ENCODE peak calls at places on chromosomes 5 and 9, in six cellular contexts. R is MCF 10A, J is GM13976, G is SK-MEL-5, V is amygdala, B is GM04504. E is an unnamed sample.

GRCh38 chr5:55997742-55998351 is 3.1 kb upstream of the IL6ST start:
- DNase-seq in R (peak; percentile 56), J (no peak), G (no peak), V (no peak), B (no peak), E (no peak)

GRCh38 chr5:133225671-133226152 is 173.9 kb downstream of the HSPA4 start:
- DNase-seq in R (peak; percentile 56), J (peak; percentile 7), G (no peak), V (no peak), B (peak; percentile 13), E (no peak)

GRCh38 chr5:143837306-143837848 is 25.4 kb downstream of the HMHB1 start:
- DNase-seq in R (no peak), J (no peak), G (peak; percentile 5), V (no peak), B (peak; percentile 64), E (no peak)

GRCh38 chr5:102231693-102232619 is 64.1 kb downstream of the SLCO4C1 start:
- DNase-seq in R (no peak), J (peak; percentile 12), G (peak; percentile 72), V (no peak), B (no peak), E (no peak)

GRCh38 chr9:114501786-114502682 is 3.2 kb downstream of the WHRN start:
- DNase-seq in R (peak; percentile 59), J (no peak), G (no peak), V (no peak), B (no peak), E (no peak)

GRCh38 chr9:16341176-16341575 is 529.3 kb downstream of the BNC2 start:
- DNase-seq in R (no peak), J (no peak), G (no peak), V (no peak), B (no peak), E (no peak)

GRCh38 chr9:81984911-81985310 is 3.7 kb upstream of the SPATA31D1 start:
- DNase-seq in R (peak; percentile 22), J (no peak), G (no peak), V (no peak), B (no peak), E (no peak)

GRCh38 chr9:4970970-4971641 is 14.0 kb upstream of the JAK2 start:
- DNase-seq in R (no peak), J (peak; percentile 64), G (peak; percentile 81), V (no peak), B (no peak), E (no peak)

GRCh38 chr9:94108584-94108983 is 24.3 kb downstream of the PTPDC1 start:
- DNase-seq in R (no peak), J (no peak), G (peak; percentile 32), V (no peak), B (no peak), E (no peak)

GRCh38 chr5:20286512-20286911 is 298.5 kb upstream of the CDH18 start:
- DNase-seq in R (peak; percentile 61), J (no peak), G (peak; percentile 45), V (no peak), B (no peak), E (no peak)

GRCh38 chr9:121835581-121836381 is 184.3 kb downstream of the DAB2IP start:
- DNase-seq in R (no peak), J (no peak), G (no peak), V (no peak), B (no peak), E (no peak)

GRCh38 chr5:58937031-58937681 is 354.3 kb downstream of the RAB3C start:
- DNase-seq in R (no peak), J (no peak), G (no peak), V (no peak), B (no peak), E (no peak)

GRCh38 chr9:137586854-137587253 is 3.5 kb downstream of the ZMYND19 start:
- DNase-seq in R (no peak), J (no peak), G (no peak), V (no peak), B (no peak), E (no peak)

GRCh38 chr5:56561-57290 is 35.2 kb upstream of the PLEKHG4B start:
- DNase-seq in R (peak; percentile 68), J (peak; percentile 30), G (peak; percentile 45), V (no peak), B (no peak), E (no peak)

GRCh38 chr5:73482383-73483193 is 15.7 kb upstream of the BTF3 start:
- DNase-seq in R (no peak), J (no peak), G (no peak), V (no peak), B (peak; percentile 27), E (no peak)

GRCh38 chr9:86909388-86909787 is 37.9 kb downstream of the GAS1 start:
- DNase-seq in R (no peak), J (no peak), G (no peak), V (no peak), B (peak; percentile 5), E (no peak)

GRCh38 chr5:79621056-79621455 is 8.8 kb downstream of the TENT2 start:
- DNase-seq in R (peak; percentile 80), J (no peak), G (no peak), V (no peak), B (peak; percentile 18), E (no peak)

GRCh38 chr5:80915716-80916115 is 44.4 kb upstream of the RASGRF2 start:
- DNase-seq in R (peak; percentile 5), J (no peak), G (no peak), V (no peak), B (no peak), E (no peak)

GRCh38 chr5:140855772-140856674 is at the start of gene PCDHA10:
- DNase-seq in R (peak; percentile 26), J (no peak), G (peak; percentile 4), V (no peak), B (no peak), E (no peak)

GRCh38 chr5:57034517-57034916 is 82.6 kb upstream of the MIER3 start:
- DNase-seq in R (no peak), J (no peak), G (no peak), V (no peak), B (no peak), E (no peak)

GRCh38 chr5:154410786-154411185 is 35.0 kb upstream of the SAP30L start:
- DNase-seq in R (no peak), J (no peak), G (no peak), V (no peak), B (no peak), E (no peak)

GRCh38 chr5:150271923-150272322 is 17.6 kb downstream of the CAMK2A start:
- DNase-seq in R (no peak), J (no peak), G (no peak), V (no peak), B (no peak), E (no peak)

GRCh38 chr9:133738039-133738805 is at the start of gene SARDH:
- DNase-seq in R (peak; percentile 28), J (peak; percentile 85), G (peak; percentile 48), V (no peak), B (no peak), E (no peak)